ENCODE peak calls at places on chromosomes 13 and 19, in six cellular contexts. I is mesendoderm, U is IMR-90, Q is frontal cortex, G is upper lobe of left lung, Y is T follicular helper cell. Z is an unnamed sample.

GRCh38 chr13:73496711-73497110 is 437.9 kb downstream of the KLF5 start:
- DNase-seq in Q (no peak), G (no peak), I (no peak), Y (no peak), U (no peak), Z (peak; percentile 18)

GRCh38 chr13:23876265-23876664 is 12.9 kb downstream of the MIPEP start:
- DNase-seq in I (peak; percentile 23), U (peak; percentile 23), Y (no peak), G (no peak), Q (no peak), Z (no peak)

GRCh38 chr19:52206481-52206880 is 16.6 kb downstream of the PPP2R1A start:
- DNase-seq in Y (no peak), G (no peak), U (no peak), I (no peak), Q (no peak), Z (no peak)

GRCh38 chr13:84997858-84998257 is 801.4 kb downstream of the SLITRK6 start:
- DNase-seq in U (no peak), G (no peak), Y (no peak), I (no peak), Q (no peak), Z (no peak)

GRCh38 chr19:14477417-14478112 is 2.4 kb upstream of the PTGER1 start:
- DNase-seq in U (no peak), G (no peak), I (no peak), Y (no peak), Q (no peak), Z (no peak)

GRCh38 chr13:45055198-45055901 is 65.0 kb upstream of the GTF2F2 start:
- DNase-seq in G (no peak), Y (no peak), I (no peak), Q (no peak), U (peak; percentile 93), Z (peak; percentile 82)

GRCh38 chr13:106140476-106140875 is 395.0 kb downstream of the EFNB2 start:
- DNase-seq in Y (no peak), U (no peak), Q (no peak), G (no peak), I (no peak), Z (no peak)

GRCh38 chr19:33064778-33065550 is at the start of gene RHPN2:
- DNase-seq in G (peak; percentile 93), Y (no peak), Q (peak; percentile 77), U (peak; percentile 45), I (peak; percentile 74), Z (no peak)

GRCh38 chr13:94198666-94199065 is 280.8 kb downstream of the DCT start:
- DNase-seq in G (no peak), Q (no peak), I (peak; percentile 30), Y (no peak), U (no peak), Z (no peak)

GRCh38 chr13:113404366-113404722 is 40.4 kb upstream of the GRTP1 start:
- DNase-seq in U (no peak), Q (no peak), I (no peak), G (no peak), Y (no peak), Z (no peak)

Z was measured in foreskin keratinocyte.